ENCODE peak calls at places on chromosomes 5 and 9, in seven cellular contexts. J, K, Q, I, R, Z and B are unnamed samples. For H3K4me1, the result is how much of the 10 kb centered on the place peaks cover.

GRCh38 chr5:10801931-10802674 is 41.1 kb upstream of the DAP start:
- DNase-seq in K (no peak), Z (no peak), I (no peak), R (no peak), Q (no peak), J (no peak), B (no peak)

GRCh38 chr9:16335788-16336580 is 534.5 kb downstream of the BNC2 start:
- DNase-seq in Q (peak), Z (no peak), K (no peak), I (peak), R (peak), J (peak), B (peak)

GRCh38 chr9:3912817-3913216 is 387.0 kb upstream of the RFX3 start:
- DNase-seq in J (no peak), R (no peak), K (no peak), I (no peak), Z (no peak), Q (no peak), B (no peak)

GRCh38 chr5:40308867-40309266 is 370.8 kb upstream of the PTGER4 start:
- DNase-seq in Q (no peak), K (no peak), J (no peak), R (no peak), I (no peak), Z (no peak), B (no peak)

GRCh38 chr5:107449369-107449768 is 221.4 kb downstream of the EFNA5 start:
- DNase-seq in Z (no peak), Q (no peak), K (no peak), R (no peak), J (no peak), I (no peak), B (no peak)

GRCh38 chr5:52987711-52988329 is 1.3 kb upstream of the ITGA2 start:
- DNase-seq in J (no peak), K (no peak), I (peak), Z (no peak), R (no peak), Q (peak), B (peak)

GRCh38 chr9:109248133-109248581 is 72.7 kb downstream of the EPB41L4B start:
- DNase-seq in Q (peak), R (no peak), I (no peak), K (no peak), Z (no peak), J (no peak), B (peak)

GRCh38 chr9:112615584-112616271 is 102.2 kb downstream of the INIP start:
- DNase-seq in I (no peak), K (no peak), Z (no peak), R (no peak), J (no peak), Q (no peak), B (no peak)

GRCh38 chr5:58774979-58775378 is 192.1 kb downstream of the RAB3C start:
- DNase-seq in R (no peak), K (no peak), I (no peak), Z (no peak), Q (no peak), J (no peak), B (no peak)

GRCh38 chr5:78182838-78183237 is 111.7 kb downstream of the AP3B1 start:
- DNase-seq in J (no peak), Z (no peak), I (peak), Q (no peak), K (no peak), R (no peak), B (peak)

GRCh38 chr5:85010014-85010562 is 625.4 kb upstream of the EDIL3 start:
- DNase-seq in J (no peak), K (no peak), Z (no peak), I (no peak), R (no peak), Q (no peak), B (no peak)

GRCh38 chr9:89179920-89180667 is 1.5 kb upstream of the SHC3 start:
- DNase-seq in J (peak), Z (no peak), I (peak), R (peak), Q (peak), K (peak), B (peak)

GRCh38 chr5:157148734-157149615 is 6.3 kb upstream of the MED7 start:
- DNase-seq in Q (peak), I (no peak), K (peak), J (no peak), R (no peak), Z (peak), B (peak)

GRCh38 chr9:128142061-128142460 is 7.2 kb upstream of the LCN2 start:
- DNase-seq in I (no peak), J (no peak), Q (no peak), K (no peak), R (peak), Z (peak), B (no peak)

GRCh38 chr5:176203086-176203485 is 35.1 kb upstream of the SIMC1 start:
- DNase-seq in R (no peak), K (no peak), I (no peak), Z (no peak), J (no peak), Q (no peak), B (no peak)

DNA sequence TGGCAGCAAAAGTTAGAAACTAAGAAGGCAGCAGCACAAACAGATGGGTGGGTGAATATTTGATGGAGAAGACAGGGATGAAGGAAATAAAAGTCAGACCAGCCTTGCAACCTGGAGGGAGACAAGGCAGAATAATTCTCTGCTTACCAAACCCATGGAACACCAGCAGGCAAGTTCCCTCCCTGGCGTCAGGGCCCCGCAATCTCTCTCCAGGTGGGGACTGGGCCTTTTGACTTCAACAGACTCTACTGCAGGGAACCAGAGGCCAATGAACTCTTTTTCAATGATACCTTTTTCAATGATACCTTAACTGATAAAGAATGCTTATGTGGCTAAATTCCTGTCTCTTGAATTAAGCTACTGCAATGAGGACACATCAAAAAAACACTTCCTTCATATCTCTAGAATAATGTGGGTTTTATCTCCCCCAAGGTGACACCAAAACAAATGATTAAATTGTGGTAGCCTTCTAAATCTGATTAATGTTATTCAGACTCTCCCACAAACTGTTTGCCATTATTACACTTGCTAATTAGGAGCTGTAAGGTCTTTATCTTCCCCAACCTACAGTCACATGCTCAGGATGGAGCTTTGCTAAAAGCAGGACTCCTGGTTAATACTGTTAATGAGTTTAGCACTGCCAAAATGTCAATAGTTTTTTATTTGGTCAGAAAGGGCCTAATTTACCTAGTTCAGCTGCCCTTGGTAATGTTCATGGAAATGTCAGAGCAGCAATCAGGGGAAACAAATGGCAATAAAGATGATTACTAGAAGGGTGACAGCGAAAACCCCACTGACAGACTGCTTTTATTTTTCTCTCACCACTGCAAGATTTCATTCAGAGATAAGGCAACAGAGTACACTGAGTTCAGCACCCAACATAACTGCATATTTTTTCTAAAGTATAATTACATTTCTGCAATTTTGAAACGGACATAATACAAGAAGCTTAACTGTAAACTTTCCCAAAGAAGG is 165.5 kb downstream of the TSSK1B start:
- DNase-seq in Q (no peak), I (no peak), K (no peak), R (no peak), J (no peak), Z (no peak), B (no peak)
- H3K27ac ChIP-seq in Q (no peak), I (peak), K (no peak), R (no peak), J (no peak), Z (no peak), B (no peak)

GRCh38 chr9:134929560-134930158 is 11.9 kb upstream of the FCN1 start:
- DNase-seq in J (peak), I (no peak), K (no peak), Z (no peak), R (no peak), Q (no peak), B (no peak)

GRCh38 chr9:134932656-134933055 is 14.9 kb upstream of the FCN1 start:
- DNase-seq in K (no peak), Q (no peak), R (no peak), J (no peak), I (no peak), Z (no peak), B (no peak)

GRCh38 chr9:134930404-134930803 is 12.7 kb upstream of the FCN1 start:
- DNase-seq in R (no peak), K (no peak), J (no peak), Z (no peak), I (no peak), Q (no peak), B (no peak)

GRCh38 chr9:134933076-134933659 is 15.5 kb upstream of the FCN1 start:
- DNase-seq in K (no peak), J (no peak), R (peak), I (no peak), Z (no peak), Q (no peak), B (no peak)

GRCh38 chr9:134932171-134932570 is 14.5 kb upstream of the FCN1 start:
- DNase-seq in I (no peak), R (no peak), Z (no peak), J (no peak), K (no peak), Q (no peak), B (no peak)
- H3K4me1 ChIP-seq in I (under half), R (under half), Z (under half), J (under half), K (under half), Q (under half), B (under half)

DNA sequence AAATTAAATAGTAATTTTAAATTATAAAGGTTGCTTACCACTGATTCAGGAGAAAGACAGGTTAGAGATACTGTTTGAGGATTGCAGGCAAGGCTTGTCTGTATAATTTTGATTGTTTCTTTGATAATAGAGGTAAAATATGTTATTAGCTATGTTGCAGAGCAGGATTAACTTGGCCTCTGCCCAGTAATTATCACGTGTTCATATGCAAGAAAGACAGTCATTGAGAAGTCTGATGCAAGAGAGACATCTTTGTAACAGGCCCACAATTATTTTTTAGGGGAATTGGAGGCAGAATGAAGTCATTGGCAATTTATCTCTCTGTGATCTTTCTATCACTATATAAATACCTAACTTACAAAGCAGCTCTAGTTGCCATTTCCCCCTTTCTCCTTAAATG is 46.0 kb downstream of the SLC44A1 start:
- DNase-seq in J (no peak), I (no peak), R (no peak), K (no peak), Z (no peak), Q (no peak), B (no peak)
- H3K27ac ChIP-seq in J (no peak), I (peak), R (no peak), K (no peak), Z (no peak), Q (peak), B (peak)

GRCh38 chr9:134374301-134375010 is 48.2 kb downstream of the RXRA start:
- DNase-seq in I (no peak), R (no peak), K (no peak), Q (no peak), Z (no peak), J (peak), B (no peak)

GRCh38 chr9:134376386-134377142 is 50.3 kb downstream of the RXRA start:
- DNase-seq in J (no peak), R (peak), Q (no peak), Z (no peak), I (no peak), K (no peak), B (no peak)

GRCh38 chr9:134375430-134376385 is 49.5 kb downstream of the RXRA start:
- DNase-seq in K (peak), I (no peak), R (peak), J (peak), Z (no peak), Q (no peak), B (no peak)

GRCh38 chr9:134373953-134374300 is 47.7 kb downstream of the RXRA start:
- DNase-seq in Q (no peak), R (no peak), I (no peak), K (no peak), J (no peak), Z (no peak), B (no peak)

GRCh38 chr9:134375011-134375390 is 48.7 kb downstream of the RXRA start:
- DNase-seq in Q (no peak), Z (no peak), J (peak), R (peak), I (no peak), K (no peak), B (no peak)
- H3K4me1 ChIP-seq in Q (half or more), Z (under half), J (half or more), R (half or more), I (half or more), K (under half), B (under half)

GRCh38 chr9:96008502-96009222 is 133.2 kb downstream of the ERCC6L2 start:
- DNase-seq in Q (no peak), J (no peak), K (no peak), I (no peak), R (no peak), Z (no peak), B (no peak)
- H3K27ac ChIP-seq in Q (no peak), J (no peak), K (no peak), I (no peak), R (no peak), Z (peak), B (no peak)